ENCODE peak calls at places on chromosomes 6 and 20, in ten cellular contexts. B is fibroblast of the aortic adventitia, E is AG10803, U is pancreas, P is body of pancreas, J is kidney, I is upper lobe of right lung, C is AG04450, Y is IMR-90, R is colonic mucosa. X is an unnamed sample.

GRCh38 chr6:79557683-79558082 is 20.5 kb upstream of the LCA5 start:
- DNase-seq in R (no peak), Y (peak; percentile 27), U (no peak), J (no peak), E (peak; percentile 12), C (no peak), P (no peak), I (no peak), B (peak; percentile 14), X (no peak)

GRCh38 chr20:17858450-17859001 is 110.1 kb downstream of the SNX5 start:
- DNase-seq in U (no peak), Y (no peak), B (no peak), R (no peak), J (no peak), C (no peak), P (no peak), I (peak; percentile 21), E (no peak), X (no peak)

GRCh38 chr20:57805784-57806183 is 96.0 kb upstream of the PMEPA1 start:
- DNase-seq in E (no peak), P (no peak), Y (no peak), C (no peak), J (no peak), I (no peak), B (no peak), U (no peak), R (no peak), X (no peak)

GRCh38 chr6:154457881-154458284 is 52.6 kb downstream of the CNKSR3 start:
- DNase-seq in Y (no peak), J (no peak), U (peak; percentile 45), E (no peak), R (no peak), P (peak; percentile 50), B (no peak), C (no peak), I (no peak), X (no peak)

GRCh38 chr20:34574861-34575260 is 16.3 kb downstream of the MAP1LC3A start:
- DNase-seq in U (no peak), B (no peak), P (no peak), R (no peak), E (no peak), J (no peak), I (no peak), C (no peak), Y (no peak), X (no peak)

GRCh38 chr6:46781478-46782378 is 11.5 kb upstream of the MEP1A start:
- DNase-seq in Y (peak; percentile 50), C (peak; percentile 21), R (peak; percentile 75), P (peak; percentile 58), B (peak; percentile 73), E (peak; percentile 57), J (no peak), I (no peak), U (peak; percentile 23), X (peak; percentile 49)

GRCh38 chr20:48207505-48207904 is 422.2 kb upstream of the SULF2 start:
- DNase-seq in B (no peak), P (no peak), J (no peak), R (no peak), I (no peak), E (no peak), C (no peak), U (no peak), Y (no peak), X (no peak)

GRCh38 chr6:7542878-7543394 is 1.5 kb downstream of the DSP start:
- DNase-seq in I (peak; percentile 70), U (peak; percentile 84), R (peak; percentile 89), J (peak; percentile 83), B (peak; percentile 33), P (peak; percentile 87), E (peak; percentile 78), C (no peak), Y (peak; percentile 41), X (peak; percentile 50)

GRCh38 chr20:56710577-56711465 is 81.7 kb downstream of the TFAP2C start:
- DNase-seq in J (peak; percentile 26), C (no peak), U (no peak), E (no peak), I (no peak), B (no peak), R (no peak), P (no peak), Y (peak; percentile 13), X (peak; percentile 51)

DNA sequence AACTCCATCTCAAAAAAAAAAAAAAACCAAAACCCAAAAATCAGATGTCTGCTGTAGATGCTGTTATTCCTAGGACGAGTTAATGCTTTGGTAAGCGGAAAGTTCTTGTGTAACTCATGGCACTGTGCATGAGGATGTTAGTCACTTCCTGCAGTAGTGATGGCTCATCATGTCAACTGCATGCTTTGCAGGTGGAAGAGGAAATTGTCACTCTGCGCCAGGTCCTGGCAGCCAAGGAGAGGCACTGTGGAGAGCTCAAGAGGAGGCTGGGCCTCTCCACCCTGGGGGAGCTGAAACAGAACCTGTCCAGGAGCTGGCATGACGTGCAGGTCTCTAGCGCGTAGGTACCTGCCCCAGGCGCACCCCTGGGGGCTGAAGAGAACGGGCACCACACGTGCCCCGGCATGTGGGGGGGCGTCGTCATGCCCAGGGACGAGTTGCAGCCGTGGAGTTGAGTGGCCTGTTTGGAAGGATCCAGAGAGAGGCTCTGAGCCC is 8.5 kb downstream of the TPD52L2 start:
- DNase-seq in E (peak; percentile 85), B (peak; percentile 77), C (peak; percentile 39), I (no peak), Y (peak; percentile 92), P (no peak), J (no peak), R (no peak), U (no peak), X (peak; percentile 76)
- TF ChIP-seq CTCF in E (no peak), B (no peak), C (no peak), I (no peak), Y (no peak), P (no peak), J (no peak), R (no peak), U (no peak), X (no peak)

GRCh38 chr6:160299559-160299958 is 40.9 kb upstream of the SLC22A2 start:
- DNase-seq in R (no peak), U (no peak), C (no peak), I (no peak), P (no peak), B (no peak), J (no peak), E (no peak), Y (no peak), X (no peak)

GRCh38 chr6:160300076-160300695 is 41.6 kb upstream of the SLC22A2 start:
- DNase-seq in C (no peak), E (no peak), R (peak; percentile 92), Y (no peak), P (no peak), B (no peak), I (no peak), J (peak; percentile 86), U (no peak), X (no peak)

GRCh38 chr6:160293844-160294243 is 35.2 kb upstream of the SLC22A2 start:
- DNase-seq in U (no peak), E (no peak), P (no peak), B (peak; percentile 11), Y (no peak), J (no peak), R (peak; percentile 45), C (no peak), I (peak; percentile 71), X (no peak)

GRCh38 chr6:160301341-160301740 is 42.7 kb upstream of the SLC22A2 start:
- DNase-seq in C (no peak), P (no peak), R (no peak), I (no peak), E (no peak), U (no peak), Y (no peak), J (no peak), B (no peak), X (no peak)

DNA sequence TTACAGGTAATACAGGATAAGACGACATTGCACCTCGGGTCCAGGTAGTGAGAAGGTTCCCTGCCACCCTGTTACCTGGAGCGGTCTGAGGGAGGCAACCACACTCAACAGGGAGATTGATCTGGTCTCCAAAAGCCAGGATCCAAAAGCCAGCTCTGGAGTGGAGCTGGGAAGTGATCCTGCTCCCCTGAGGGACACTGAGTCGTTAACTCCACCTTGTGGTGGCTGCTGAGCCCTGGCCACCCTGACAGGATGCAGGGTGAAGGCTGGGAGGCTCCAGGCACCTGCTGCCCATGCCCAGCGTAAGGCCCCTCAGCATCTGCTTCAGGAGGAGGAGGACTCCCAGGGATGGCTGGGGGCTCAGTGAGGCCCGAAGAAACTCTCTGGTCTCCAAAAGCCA is 38.7 kb upstream of the SLC22A2 start:
- DNase-seq in E (no peak), B (no peak), C (no peak), J (no peak), P (no peak), R (peak; percentile 41), Y (no peak), I (no peak), U (no peak), X (no peak)
- TF ChIP-seq CTCF in E (no peak), B (no peak), C (no peak), J (peak; percentile 44), P (no peak), R (no peak), Y (no peak), I (no peak), U (no peak), X (no peak)

DNA sequence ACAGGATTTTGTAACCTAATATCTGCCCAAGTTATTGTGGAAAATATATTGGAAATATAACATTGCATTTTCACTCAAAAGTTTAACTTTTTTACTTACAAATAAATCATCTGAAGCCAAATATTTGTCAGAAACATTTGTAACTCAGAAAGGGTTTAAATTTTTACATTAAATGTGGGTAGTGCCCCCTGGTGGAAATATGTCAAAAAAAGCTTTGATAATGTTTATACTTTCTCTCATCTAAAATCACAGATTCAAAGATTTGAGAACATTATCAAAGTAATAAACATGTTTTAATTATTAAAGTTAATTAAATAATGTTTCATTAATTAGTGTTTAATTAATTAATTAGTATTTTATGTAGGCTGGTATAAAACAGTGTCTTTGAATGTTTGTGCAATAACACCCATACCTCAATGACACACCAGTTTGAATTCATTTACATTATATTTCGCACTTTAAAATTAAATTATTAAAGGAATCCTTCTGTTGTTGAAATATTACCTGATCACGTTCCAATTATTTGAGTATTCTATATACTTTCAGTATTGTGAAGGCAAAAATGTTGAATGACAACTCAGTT is 320.1 kb upstream of the FKBP1C start:
- DNase-seq in E (peak; percentile 0), R (no peak), B (peak; percentile 0), C (no peak), Y (no peak), J (no peak), U (no peak), P (no peak), I (no peak), X (no peak)
- TF ChIP-seq CTCF in E (peak; percentile 32), R (peak; percentile 33), B (peak; percentile 15), C (peak; percentile 13), Y (peak; percentile 25), J (no peak), U (peak; percentile 19), P (peak; percentile 33), I (peak; percentile 44), X (peak; percentile 77)

DNA sequence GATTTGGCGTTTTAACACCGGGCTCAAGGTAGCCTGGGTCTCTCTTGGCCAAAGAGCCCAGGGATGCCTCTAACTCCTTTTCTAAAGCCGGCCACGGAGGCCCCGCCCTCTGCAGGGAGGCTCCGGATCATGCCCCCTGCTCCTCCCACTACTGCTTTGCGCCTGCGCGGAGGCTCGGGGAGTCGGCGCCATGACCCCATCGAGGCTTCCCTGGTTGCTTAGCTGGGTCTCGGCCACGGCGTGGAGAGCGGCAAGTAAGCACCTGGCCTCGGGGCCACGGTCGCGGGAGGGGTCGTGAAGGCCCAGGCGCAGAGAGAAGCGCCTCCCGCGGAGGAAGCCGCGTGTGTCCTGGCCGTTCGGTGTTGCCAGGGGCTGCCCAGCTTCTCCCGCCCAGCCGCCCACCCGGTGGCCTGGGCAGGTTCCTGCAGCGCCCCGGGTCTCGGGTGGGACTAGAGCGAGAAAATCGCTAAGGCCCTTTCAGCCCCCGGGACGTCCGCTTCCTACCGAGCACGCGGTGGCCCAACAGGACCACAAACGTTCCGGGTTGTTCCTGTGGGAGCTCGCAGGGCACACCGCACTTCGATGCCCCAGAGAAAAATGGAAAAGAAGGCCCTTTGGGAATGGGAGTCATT is at the start of gene SDHAF4:
- DNase-seq in J (peak; percentile 97), U (peak; percentile 91), I (peak; percentile 98), R (peak; percentile 96), C (peak; percentile 59), P (peak; percentile 92), B (peak; percentile 84), E (peak; percentile 85), Y (peak; percentile 76), X (peak; percentile 82)
- TF ChIP-seq CTCF in J (no peak), U (no peak), I (peak; percentile 23), R (no peak), C (peak; percentile 8), P (peak; percentile 10), B (no peak), E (peak; percentile 15), Y (no peak), X (peak; percentile 37)